ENCODE peak calls at places on chromosomes 2 and 18, in four cellular contexts. Y, I, T and P are unnamed samples.

GRCh38 chr2:32558492-32558891 is 69.4 kb upstream of the TTC27 start:
- DNase-seq in I (no peak), T (no peak), Y (no peak), P (no peak)

GRCh38 chr2:48715042-48715899 is 40.3 kb downstream of the LHCGR start:
- DNase-seq in I (no peak), Y (no peak), T (peak), P (no peak)

GRCh38 chr18:40058811-40059570 is 1896.0 kb upstream of the PIK3C3 start:
- DNase-seq in Y (no peak), T (no peak), I (no peak), P (no peak)

GRCh38 chr18:29749699-29750098 is 1292.8 kb downstream of the DSC3 start:
- DNase-seq in I (no peak), T (no peak), Y (no peak), P (no peak)

GRCh38 chr18:39523281-39523680 is 1957.7 kb upstream of the CELF4 start:
- DNase-seq in Y (no peak), T (no peak), I (no peak), P (no peak)

GRCh38 chr2:232328516-232329460 is 49.8 kb upstream of the ALPP start:
- DNase-seq in I (no peak), T (no peak), Y (no peak), P (no peak)

GRCh38 chr2:73112026-73112912 is 479 bp downstream of the RAB11FIP5 start:
- DNase-seq in Y (peak), T (no peak), I (no peak), P (no peak)

GRCh38 chr2:74316616-74317295 is 26.5 kb downstream of the SLC4A5 start:
- DNase-seq in Y (no peak), T (no peak), I (no peak), P (no peak)

GRCh38 chr18:24121625-24122024 is 17.2 kb upstream of the CABYR start:
- DNase-seq in I (no peak), Y (no peak), T (no peak), P (no peak)

GRCh38 chr2:240832205-240832727 is 12.2 kb upstream of the KIF1A start:
- DNase-seq in Y (peak), I (peak), T (peak), P (peak)

GRCh38 chr2:29747786-29748470 is 173.5 kb downstream of the ALK start:
- DNase-seq in Y (no peak), T (no peak), I (no peak), P (no peak)

GRCh38 chr2:121902616-121903015 is 147.2 kb downstream of the TSN start:
- DNase-seq in Y (no peak), I (no peak), T (no peak), P (no peak)

GRCh38 chr2:133457862-133458261 is 110.4 kb downstream of the NCKAP5 start:
- DNase-seq in I (no peak), T (no peak), Y (no peak), P (no peak)

GRCh38 chr2:122748552-122749011 is 993.1 kb downstream of the TSN start:
- DNase-seq in Y (no peak), I (no peak), T (no peak), P (no peak)

GRCh38 chr2:80351229-80351628 is 46.7 kb upstream of the LRRTM1 start:
- DNase-seq in T (no peak), I (no peak), Y (no peak), P (no peak)

GRCh38 chr2:53381271-53381670 is 386.3 kb upstream of the CHAC2 start:
- DNase-seq in I (no peak), Y (no peak), T (no peak), P (no peak)

GRCh38 chr2:113284481-113284880 is 5.8 kb upstream of the PAX8 start:
- DNase-seq in I (no peak), T (no peak), Y (no peak), P (no peak)

GRCh38 chr2:69628325-69629038 is 15.1 kb downstream of the AAK1 start:
- DNase-seq in Y (peak), I (no peak), T (no peak), P (no peak)

GRCh38 chr18:78926243-78926615 is 53.4 kb upstream of the SALL3 start:
- DNase-seq in I (no peak), T (no peak), Y (no peak), P (no peak)

GRCh38 chr18:78927616-78928015 is 52.0 kb upstream of the SALL3 start:
- DNase-seq in T (no peak), Y (no peak), I (no peak), P (no peak)

GRCh38 chr18:78929502-78929901 is 50.1 kb upstream of the SALL3 start:
- DNase-seq in T (no peak), I (no peak), Y (no peak), P (no peak)

GRCh38 chr18:78927156-78927555 is 52.5 kb upstream of the SALL3 start:
- DNase-seq in I (no peak), Y (no peak), T (no peak), P (no peak)

DNA sequence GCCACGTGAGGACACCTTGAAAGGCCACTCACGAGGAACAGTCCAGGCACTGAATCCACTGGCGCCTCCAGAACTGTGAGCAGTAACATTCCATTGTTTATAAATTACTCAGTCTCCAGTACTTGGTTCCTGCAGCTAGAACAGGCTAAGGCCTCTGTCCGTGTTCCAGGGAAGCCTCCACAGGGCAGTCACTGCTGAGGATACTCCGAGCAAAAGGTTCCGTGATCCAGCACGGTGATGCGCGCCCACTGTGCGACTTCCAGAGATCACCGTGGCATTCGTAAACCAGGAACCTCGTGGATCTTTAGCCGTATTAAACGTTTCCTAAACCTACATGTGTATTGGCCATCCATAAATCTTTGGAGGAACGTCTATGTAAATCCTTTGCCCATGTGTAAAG is 51.5 kb upstream of the SALL3 start:
- DNase-seq in T (no peak), I (no peak), Y (no peak), P (no peak)
- H3K27ac ChIP-seq in T (no peak), I (no peak), Y (no peak), P (no peak)

DNA sequence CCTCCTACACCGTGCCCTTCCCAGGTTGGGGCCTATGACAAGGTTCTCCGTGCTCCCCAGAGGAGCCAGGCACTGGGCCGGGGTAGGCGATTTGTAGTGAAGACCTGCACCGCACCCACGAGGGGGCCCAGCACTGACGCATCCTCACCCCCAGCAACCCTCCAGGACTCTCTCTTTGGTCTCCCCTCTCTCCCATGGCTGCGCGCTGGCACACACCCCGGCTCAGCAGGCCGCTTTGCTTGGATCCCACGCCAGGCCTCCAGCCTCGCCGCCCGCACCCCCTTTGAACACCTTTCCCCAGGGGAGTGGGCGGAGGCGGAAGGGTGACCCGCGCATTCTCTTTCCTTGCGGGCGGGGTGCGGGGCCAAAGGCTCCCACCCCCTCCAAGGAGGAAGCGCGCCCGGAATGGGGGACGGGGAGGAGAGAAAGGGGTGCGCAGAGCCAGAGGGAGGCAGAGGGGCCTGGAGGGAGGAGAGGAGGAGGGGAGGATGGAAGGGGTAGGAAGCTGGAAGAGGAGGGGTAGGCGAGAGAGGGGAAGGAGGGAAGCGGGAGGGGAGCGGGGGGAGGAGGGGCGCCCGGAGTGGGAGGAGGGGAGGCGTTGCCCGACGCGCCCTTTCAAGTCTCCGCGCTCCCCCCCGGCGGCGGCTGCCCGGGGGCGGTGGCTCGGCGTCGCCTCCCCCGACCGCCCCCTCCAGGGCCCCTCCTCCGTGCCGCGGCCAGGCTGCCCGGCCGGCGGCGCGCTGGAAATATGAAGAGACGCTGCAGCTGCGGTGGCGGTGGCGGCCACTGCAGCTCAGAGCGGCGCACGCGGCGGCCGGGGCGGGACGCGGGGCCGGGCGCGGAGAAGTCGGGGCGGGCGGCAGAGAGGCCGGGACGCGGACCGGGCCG is at the start of gene APCDD1:
- DNase-seq in Y (no peak), I (peak), T (peak), P (peak)
- H3K27ac ChIP-seq in Y (no peak), I (peak), T (peak), P (peak)

DNA sequence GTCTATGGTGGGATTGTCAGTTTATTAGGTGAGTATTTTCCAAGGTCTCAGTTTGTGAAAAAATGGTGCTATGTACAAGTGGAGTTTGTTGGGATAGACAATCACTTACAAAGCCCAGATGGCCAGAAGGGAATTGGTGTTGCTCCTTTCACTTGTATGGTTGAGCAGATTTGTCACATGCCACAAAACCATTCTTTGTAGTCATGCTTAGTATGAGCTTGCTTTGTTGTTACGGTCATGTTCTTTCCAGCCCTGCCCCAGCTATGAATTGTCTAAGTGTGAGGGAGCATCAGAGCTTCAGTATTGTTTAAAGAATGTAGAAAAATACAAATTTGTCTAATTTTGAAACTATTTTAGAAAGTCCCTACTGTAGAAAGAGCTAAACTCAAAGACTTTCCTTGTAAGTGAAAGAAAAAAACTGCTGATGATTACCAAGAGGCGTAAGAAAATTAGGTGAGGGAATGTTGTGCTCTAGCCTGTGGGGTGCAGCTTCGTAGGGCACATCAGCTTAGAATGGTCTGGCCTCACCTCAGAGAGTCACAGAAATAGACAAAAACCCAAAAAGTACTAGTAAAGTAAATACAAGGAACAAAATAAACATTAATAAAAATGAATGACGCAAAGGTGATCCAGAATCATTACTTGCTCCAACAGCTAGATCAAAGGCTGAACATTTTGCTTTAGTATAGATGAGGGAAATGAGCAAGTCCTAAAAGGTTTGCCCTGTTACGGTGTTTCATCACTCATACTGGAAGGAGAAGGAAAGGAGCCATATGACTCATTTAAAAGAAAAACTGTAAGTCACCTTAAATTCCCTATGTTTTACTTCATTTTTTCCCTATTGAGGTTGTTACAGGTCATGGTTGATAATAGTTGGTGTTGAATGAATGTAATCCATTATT is 9.2 kb downstream of the TGIF1 start:
- DNase-seq in T (no peak), I (no peak), Y (peak), P (no peak)
- H3K27ac ChIP-seq in T (no peak), I (peak), Y (peak), P (peak)

DNA sequence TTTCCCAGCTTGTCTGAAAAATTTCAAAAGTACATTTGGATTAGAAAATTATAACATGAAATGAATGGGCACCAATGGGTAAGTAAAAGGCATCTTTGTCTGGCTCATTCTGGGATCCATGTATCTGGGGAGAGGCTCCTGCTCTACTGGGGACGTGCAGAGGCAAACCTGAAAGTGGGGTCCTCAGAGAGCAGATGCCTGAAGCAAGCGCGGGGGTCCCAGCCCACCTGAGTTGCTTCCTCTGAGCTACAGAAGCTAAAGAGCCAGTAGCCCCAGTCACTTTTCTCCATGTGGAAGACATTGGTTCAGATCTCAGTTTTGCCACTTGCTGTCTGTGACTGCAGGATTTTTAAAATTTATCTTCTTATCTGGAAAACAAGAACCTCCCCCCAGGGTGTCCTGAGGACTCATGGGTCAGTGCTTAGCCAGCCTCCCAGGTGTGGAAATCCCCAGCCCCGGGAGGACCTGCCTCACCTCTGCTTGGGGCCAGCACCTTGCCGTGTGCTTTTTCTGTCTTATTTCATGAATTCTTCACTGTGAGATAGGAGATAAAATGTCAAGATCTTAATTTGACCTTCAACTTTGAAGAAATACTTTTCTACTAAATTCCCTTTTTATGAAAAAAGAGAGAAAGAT is 25.1 kb upstream of the ODC1 start:
- DNase-seq in I (no peak), Y (no peak), T (no peak), P (no peak)
- H3K27ac ChIP-seq in I (no peak), Y (no peak), T (no peak), P (no peak)

GRCh38 chr2:200300065-200300464 is 6.4 kb upstream of the SPATS2L start:
- DNase-seq in I (no peak), T (no peak), Y (no peak), P (no peak)

GRCh38 chr2:200300650-200301314 is 5.7 kb upstream of the SPATS2L start:
- DNase-seq in T (no peak), I (no peak), Y (no peak), P (no peak)

GRCh38 chr2:200298816-200299215 is 7.7 kb upstream of the SPATS2L start:
- DNase-seq in I (no peak), Y (no peak), T (no peak), P (no peak)

GRCh38 chr2:200302940-200303727 is 3.4 kb upstream of the SPATS2L start:
- DNase-seq in T (no peak), Y (no peak), I (no peak), P (no peak)

DNA sequence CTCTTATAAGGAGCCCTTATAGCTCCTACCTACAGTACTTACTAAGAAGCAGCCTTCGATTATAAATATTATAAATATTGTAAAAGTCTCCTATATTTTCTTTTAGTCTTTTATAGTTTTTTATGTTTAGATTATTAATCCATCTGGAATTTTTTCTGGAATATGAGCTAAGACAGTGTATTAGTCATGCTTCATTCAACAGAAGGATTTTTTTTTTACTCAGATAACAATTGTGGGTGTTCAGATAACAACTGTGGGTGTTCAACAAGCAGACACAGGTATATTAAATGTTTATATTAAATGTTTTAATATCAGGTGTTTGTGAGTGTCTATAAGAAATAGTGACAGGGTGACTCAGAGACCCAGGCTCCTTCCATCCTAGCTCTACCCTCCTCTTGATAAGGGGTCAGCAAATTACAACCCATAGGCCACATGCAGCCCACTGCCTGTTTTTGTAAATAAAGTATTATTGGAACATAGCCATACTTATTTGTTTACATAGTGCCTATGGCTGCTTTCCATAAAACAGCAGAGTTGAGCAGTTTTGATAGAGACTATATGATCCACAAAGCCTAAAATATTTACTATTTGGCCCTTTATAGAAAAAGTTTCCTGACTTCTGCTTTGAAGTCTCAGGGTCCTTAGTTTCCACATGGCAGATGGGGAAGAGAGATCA is 4.4 kb upstream of the SPATS2L start:
- DNase-seq in T (no peak), Y (no peak), I (no peak), P (no peak)
- H3K27ac ChIP-seq in T (no peak), Y (no peak), I (no peak), P (no peak)

GRCh38 chr2:219293736-219294201 is 14.6 kb downstream of the DNAJB2 start:
- DNase-seq in T (no peak), Y (no peak), I (no peak), P (no peak)
- H3K27ac ChIP-seq in T (peak), Y (no peak), I (peak), P (peak)

GRCh38 chr2:159084395-159085370 is 116.2 kb downstream of the TANC1 start:
- DNase-seq in Y (no peak), I (no peak), T (no peak), P (no peak)
- H3K27ac ChIP-seq in Y (no peak), I (no peak), T (peak), P (no peak)

DNA sequence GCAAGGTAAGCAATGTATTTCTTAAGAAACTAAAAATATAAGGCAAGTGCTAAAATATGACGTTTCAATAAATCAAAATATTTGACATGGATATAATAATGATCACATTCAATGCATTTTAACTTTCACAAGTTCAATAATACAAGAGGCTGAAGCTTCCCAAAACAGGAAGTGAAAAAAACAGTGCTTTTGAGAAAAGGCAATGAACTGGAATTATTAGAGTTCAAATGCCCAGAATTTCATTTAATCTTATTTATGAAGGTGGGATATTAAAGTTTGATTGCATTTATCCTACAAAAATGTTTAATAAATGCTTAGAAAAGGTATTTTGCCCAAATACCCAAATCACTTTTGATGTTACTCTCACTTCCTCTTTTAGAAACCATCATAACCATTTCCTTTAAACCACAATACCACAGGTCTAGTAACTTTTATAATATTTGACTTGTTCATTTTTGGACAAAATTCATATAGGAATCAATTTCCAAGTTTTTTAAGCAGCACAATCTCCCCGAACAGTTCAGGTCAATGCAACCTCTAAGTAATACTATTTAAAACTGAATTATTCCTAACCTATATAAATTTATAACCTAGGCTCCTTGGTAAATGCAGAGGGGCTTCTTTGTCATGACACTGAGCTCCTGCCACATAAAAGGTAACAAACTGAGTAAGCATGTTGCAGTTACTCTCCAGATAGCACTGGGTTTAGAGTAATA is 2.1 kb downstream of the NCKAP1 start:
- DNase-seq in Y (peak), I (no peak), T (no peak), P (no peak)
- H3K27ac ChIP-seq in Y (no peak), I (peak), T (peak), P (no peak)